ENCODE peak calls at places on chromosomes 1 and 21, in ten cellular contexts. X is tibial nerve; G is heart left ventricle; M is BE2C; I is heart right ventricle; V is esophagus muscularis mucosa; J is RWPE2; Q is naive thymus-derived CD4-positive, alpha-beta T cell; E is CD4-positive, CD25-positive, alpha-beta regulatory T cell; S is GM23248. F is an unnamed sample.

GRCh38 chr1:19858894-19859293 is 23.3 kb upstream of the OTUD3 start:
- DNase-seq in E (no peak), Q (no peak), V (peak; percentile 5), X (no peak), S (no peak), M (no peak), I (no peak), G (no peak), J (no peak), F (no peak)

GRCh38 chr1:230611128-230611914 is 31.0 kb upstream of the COG2 start:
- DNase-seq in M (no peak), I (no peak), Q (no peak), G (no peak), E (no peak), S (no peak), V (no peak), J (no peak), X (no peak), F (peak; percentile 84)

GRCh38 chr21:45545236-45545570 is 3.0 kb upstream of the SLC19A1 start:
- DNase-seq in J (no peak), Q (no peak), I (no peak), X (no peak), S (no peak), E (no peak), M (no peak), G (peak; percentile 28), V (no peak), F (no peak)

GRCh38 chr1:16014509-16015482 is 3.0 kb downstream of the HSPB7 start:
- DNase-seq in S (peak; percentile 50), V (no peak), M (peak; percentile 75), X (no peak), E (no peak), I (peak; percentile 54), Q (no peak), J (no peak), G (no peak), F (peak; percentile 82)

GRCh38 chr21:34846601-34847112 is 177.9 kb downstream of the CLIC6 start:
- DNase-seq in E (no peak), I (no peak), Q (no peak), J (peak; percentile 87), S (peak; percentile 74), G (no peak), M (no peak), X (no peak), V (no peak), F (peak; percentile 70)

GRCh38 chr1:31633117-31633516 is 11.6 kb downstream of the PEF1 start:
- DNase-seq in I (no peak), V (no peak), Q (no peak), G (no peak), E (no peak), M (no peak), J (no peak), S (peak; percentile 42), X (no peak), F (no peak)

GRCh38 chr1:93845554-93846150 is 33.4 kb downstream of the DNTTIP2 start:
- DNase-seq in Q (no peak), S (peak; percentile 95), M (no peak), X (no peak), I (no peak), E (no peak), G (no peak), V (peak; percentile 87), J (no peak), F (peak; percentile 81)

GRCh38 chr1:213201380-213202155 is 150.5 kb downstream of the RPS6KC1 start:
- DNase-seq in S (peak; percentile 29), J (no peak), E (no peak), V (no peak), X (no peak), M (no peak), Q (no peak), I (no peak), G (no peak), F (no peak)

GRCh38 chr1:178651742-178652141 is 73.3 kb upstream of the RALGPS2 start:
- DNase-seq in M (no peak), X (no peak), Q (no peak), J (no peak), E (no peak), I (no peak), V (peak; percentile 50), S (no peak), G (no peak), F (peak; percentile 20)

GRCh38 chr21:15076730-15077129 is 11.9 kb upstream of the NRIP1 start:
- DNase-seq in V (no peak), E (no peak), M (no peak), I (no peak), Q (no peak), X (no peak), J (no peak), G (no peak), S (no peak), F (no peak)

GRCh38 chr1:28176492-28177470 is at the start of gene PTAFR:
- DNase-seq in X (no peak), J (no peak), V (no peak), E (no peak), I (peak; percentile 23), S (no peak), G (peak; percentile 73), Q (no peak), M (no peak), F (no peak)

GRCh38 chr1:28173151-28173979 is 3.1 kb downstream of the PTAFR start:
- DNase-seq in I (no peak), Q (no peak), V (no peak), E (no peak), X (no peak), J (no peak), M (peak; percentile 56), G (no peak), S (peak; percentile 17), F (no peak)

GRCh38 chr1:28173980-28174297 is 2.6 kb downstream of the PTAFR start:
- DNase-seq in Q (no peak), X (no peak), J (no peak), G (no peak), S (peak; percentile 26), V (no peak), M (no peak), E (no peak), I (no peak), F (peak; percentile 22)

GRCh38 chr1:28180310-28181305 is 4.1 kb upstream of the PTAFR start:
- DNase-seq in X (no peak), S (no peak), I (no peak), M (no peak), J (no peak), E (no peak), Q (no peak), G (no peak), V (no peak), F (no peak)

GRCh38 chr1:28178690-28179485 is 2.4 kb upstream of the PTAFR start:
- DNase-seq in I (no peak), X (no peak), M (no peak), S (no peak), Q (no peak), G (no peak), E (no peak), V (no peak), J (no peak), F (no peak)
- H3K4me1 ChIP-seq in I (peaks cover 3% of the 10 kb centered on the region), X (no peaks in the 10 kb centered on the region), M (no peaks in the 10 kb centered on the region), S (no peaks in the 10 kb centered on the region), Q (no peaks in the 10 kb centered on the region), G (peaks cover under 1% of the 10 kb centered on the region), E (no peaks in the 10 kb centered on the region), V (no peaks in the 10 kb centered on the region), J (no peaks in the 10 kb centered on the region), F (no peaks in the 10 kb centered on the region)

DNA sequence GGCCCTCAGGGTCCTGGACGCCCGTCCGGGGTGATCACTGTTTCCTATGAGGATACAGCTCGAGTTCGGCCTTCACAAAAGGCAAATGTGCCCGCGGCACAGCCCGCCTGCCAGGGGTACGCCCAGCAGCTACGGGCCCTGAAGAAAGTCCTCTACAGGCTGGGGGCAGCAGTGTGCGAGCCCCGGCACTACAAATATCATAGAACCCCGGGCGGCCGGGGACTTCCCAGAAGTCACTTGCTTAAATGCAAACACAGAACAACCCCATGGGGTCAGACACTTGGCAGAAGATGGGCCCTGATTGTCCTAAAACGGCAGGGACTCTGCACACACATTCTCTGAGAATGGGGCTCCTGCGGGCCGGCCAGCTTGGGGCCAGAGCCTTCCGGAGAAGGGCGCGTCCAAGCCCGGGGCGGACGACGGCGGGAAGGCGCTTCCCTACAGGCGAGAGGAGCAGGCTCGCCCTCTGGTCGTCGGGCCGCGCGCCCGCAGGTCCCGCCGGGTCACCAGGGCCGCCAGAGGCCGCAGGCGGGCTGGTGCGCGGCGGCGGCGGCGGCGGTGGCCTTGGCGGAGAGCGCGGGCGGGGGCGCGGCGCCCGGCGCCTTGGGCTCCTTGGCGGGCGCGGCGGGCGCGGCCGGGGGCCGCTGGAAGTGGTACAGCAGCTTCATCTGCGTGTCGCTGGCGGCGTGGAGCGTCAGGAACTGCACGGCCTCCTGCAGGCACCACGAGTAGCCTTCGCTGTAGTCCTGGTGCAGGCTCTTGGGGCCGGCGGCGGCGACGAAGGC is 905 bp downstream of the HES5 start:
- DNase-seq in S (peak; percentile 48), X (no peak), G (peak; percentile 80), I (peak; percentile 61), M (no peak), J (no peak), V (no peak), Q (no peak), E (no peak), F (no peak)
- H3K4me1 ChIP-seq in S (peaks cover 23% of the 10 kb centered on the region), X (peaks cover 67% of the 10 kb centered on the region), G (peaks cover 54% of the 10 kb centered on the region), I (peaks cover 59% of the 10 kb centered on the region), M (peaks cover 13% of the 10 kb centered on the region), J (peaks cover 34% of the 10 kb centered on the region), V (peaks cover 66% of the 10 kb centered on the region), Q (peaks cover 30% of the 10 kb centered on the region), E (peaks cover 51% of the 10 kb centered on the region), F (peaks cover 8% of the 10 kb centered on the region)

GRCh38 chr1:37999434-38000232 is 5.7 kb downstream of the FHL3 start:
- DNase-seq in S (peak; percentile 66), Q (no peak), J (no peak), X (no peak), E (no peak), I (peak; percentile 57), M (no peak), V (no peak), G (peak; percentile 80), F (peak; percentile 72)
- H3K4me1 ChIP-seq in S (peaks cover 66% of the 10 kb centered on the region), Q (peaks cover 7% of the 10 kb centered on the region), J (peaks cover 30% of the 10 kb centered on the region), X (peaks cover 99% of the 10 kb centered on the region), E (peaks cover 47% of the 10 kb centered on the region), I (peaks cover 86% of the 10 kb centered on the region), M (peaks cover 5% of the 10 kb centered on the region), V (peaks cover 97% of the 10 kb centered on the region), G (peaks cover 57% of the 10 kb centered on the region), F (peaks cover 43% of the 10 kb centered on the region)

GRCh38 chr1:156244712-156245111 is 2.7 kb downstream of the BGLAP start:
- DNase-seq in E (no peak), X (no peak), I (no peak), Q (no peak), G (no peak), M (no peak), V (no peak), J (no peak), S (no peak), F (no peak)

GRCh38 chr1:156241311-156241811 is 623 bp upstream of the BGLAP start:
- DNase-seq in I (no peak), E (no peak), Q (no peak), M (peak; percentile 44), S (peak; percentile 73), G (no peak), J (peak; percentile 88), X (no peak), V (no peak), F (peak; percentile 55)

GRCh38 chr1:156242738-156243137 is 754 bp downstream of the BGLAP start:
- DNase-seq in I (no peak), E (no peak), X (no peak), J (no peak), S (no peak), G (no peak), Q (no peak), V (no peak), M (no peak), F (no peak)

GRCh38 chr1:156244126-156244525 is 2.1 kb downstream of the BGLAP start:
- DNase-seq in M (peak; percentile 47), G (no peak), E (no peak), Q (no peak), V (no peak), J (no peak), I (no peak), X (no peak), S (no peak), F (no peak)

GRCh38 chr1:156241926-156242325 is at the start of gene BGLAP:
- DNase-seq in G (no peak), Q (no peak), M (no peak), X (no peak), E (no peak), I (no peak), V (no peak), S (no peak), J (no peak), F (no peak)
- H3K4me1 ChIP-seq in G (peaks cover 19% of the 10 kb centered on the region), Q (peaks cover 8% of the 10 kb centered on the region), M (peaks cover 11% of the 10 kb centered on the region), X (peaks cover 22% of the 10 kb centered on the region), E (peaks cover 21% of the 10 kb centered on the region), I (peaks cover 17% of the 10 kb centered on the region), V (peaks cover 20% of the 10 kb centered on the region), S (peaks cover 7% of the 10 kb centered on the region), J (peaks cover 10% of the 10 kb centered on the region), F (peaks cover 8% of the 10 kb centered on the region)

F was measured in SJCRH30.